ENCODE peak calls at places on chromosome 4, in six cellular contexts. Y is sigmoid colon, Z is cardiac fibroblast, N is upper lobe of left lung, D is HFF-Myc, V is uterus. C is an unnamed sample.

GRCh38 chr4:24471623-24472510 is 112.5 kb downstream of the DHX15 start:
- DNase-seq in Z (peak; percentile 7), D (no peak), V (peak; percentile 34), N (peak; percentile 85), Y (peak; percentile 71), C (peak; percentile 13)

GRCh38 chr4:145784036-145784435 is 104.1 kb downstream of the C4orf51 start:
- DNase-seq in D (no peak), N (no peak), Z (no peak), Y (no peak), V (no peak), C (no peak)

GRCh38 chr4:1399508-1400190 is 6.6 kb downstream of the NKX1-1 start:
- DNase-seq in V (peak; percentile 4), N (peak; percentile 25), D (no peak), Z (no peak), Y (peak; percentile 37), C (no peak)

GRCh38 chr4:158996669-158997074 is 106.2 kb upstream of the RAPGEF2 start:
- DNase-seq in N (no peak), V (no peak), Y (no peak), Z (peak; percentile 88), D (peak; percentile 91), C (no peak)

GRCh38 chr4:139744232-139744631 is 78.6 kb downstream of the MGST2 start:
- DNase-seq in Z (no peak), N (no peak), V (no peak), Y (no peak), D (no peak), C (no peak)

GRCh38 chr4:10721616-10722015 is 37.0 kb upstream of the CLNK start:
- DNase-seq in D (no peak), Y (no peak), Z (no peak), N (no peak), V (no peak), C (no peak)

GRCh38 chr4:6032249-6033244 is 14.3 kb upstream of the C4orf50 start:
- DNase-seq in D (no peak), Z (no peak), V (no peak), N (no peak), Y (no peak), C (no peak)

GRCh38 chr4:42404001-42404400 is 6.7 kb downstream of the SHISA3 start:
- DNase-seq in N (no peak), Z (no peak), V (no peak), Y (no peak), D (no peak), C (no peak)

DNA sequence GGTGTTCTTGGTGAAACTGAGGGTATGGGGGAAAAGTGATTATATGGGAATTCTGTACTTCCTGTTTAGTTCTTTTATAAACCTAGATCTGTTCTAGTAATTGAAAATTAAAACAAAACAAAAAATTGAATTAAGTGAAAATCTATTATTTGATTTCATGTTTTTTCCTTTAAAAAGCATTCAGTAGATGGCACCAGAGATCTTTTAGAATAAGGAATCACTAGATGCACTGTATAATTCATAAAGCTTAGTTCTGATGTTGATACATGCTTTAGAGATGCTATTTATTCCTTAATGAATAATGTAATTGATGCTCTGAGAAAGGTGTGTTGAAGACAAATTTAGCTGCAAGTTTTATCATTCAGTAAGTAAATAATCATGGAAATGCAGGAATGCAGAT is 87.3 kb downstream of the LCORL start:
- DNase-seq in V (no peak), Z (peak; percentile 15), Y (no peak), N (no peak), D (no peak), C (no peak)
- TF ChIP-seq CTCF in V (no peak), Z (peak; percentile 9), Y (no peak), N (no peak), D (no peak), C (no peak)

GRCh38 chr4:165378763-165379631 is at the start of gene CPE:
- DNase-seq in N (peak; percentile 92), D (no peak), Y (peak; percentile 82), V (peak; percentile 77), Z (peak; percentile 79), C (peak; percentile 75)
- TF ChIP-seq CTCF in N (peak; percentile 38), D (peak; percentile 18), Y (peak; percentile 44), V (peak; percentile 78), Z (peak; percentile 56), C (peak; percentile 15)

GRCh38 chr4:114980932-114981693 is 132.3 kb downstream of the NDST4 start:
- DNase-seq in N (no peak), Y (no peak), V (no peak), D (no peak), Z (no peak), C (no peak)
- TF ChIP-seq CTCF in N (no peak), Y (no peak), V (no peak), D (no peak), Z (no peak), C (no peak)

GRCh38 chr4:152578670-152579069 is 42.8 kb upstream of the FBXW7 start:
- DNase-seq in Y (no peak), N (no peak), V (no peak), D (no peak), Z (no peak), C (no peak)

GRCh38 chr4:152579916-152580315 is 44.0 kb upstream of the FBXW7 start:
- DNase-seq in V (no peak), N (no peak), D (no peak), Z (no peak), Y (no peak), C (no peak)

GRCh38 chr4:152585036-152585439 is 49.1 kb upstream of the FBXW7 start:
- DNase-seq in N (no peak), Y (no peak), D (no peak), Z (no peak), V (no peak), C (no peak)

GRCh38 chr4:152579107-152579764 is 43.3 kb upstream of the FBXW7 start:
- DNase-seq in V (no peak), N (no peak), Z (no peak), Y (no peak), D (no peak), C (no peak)

DNA sequence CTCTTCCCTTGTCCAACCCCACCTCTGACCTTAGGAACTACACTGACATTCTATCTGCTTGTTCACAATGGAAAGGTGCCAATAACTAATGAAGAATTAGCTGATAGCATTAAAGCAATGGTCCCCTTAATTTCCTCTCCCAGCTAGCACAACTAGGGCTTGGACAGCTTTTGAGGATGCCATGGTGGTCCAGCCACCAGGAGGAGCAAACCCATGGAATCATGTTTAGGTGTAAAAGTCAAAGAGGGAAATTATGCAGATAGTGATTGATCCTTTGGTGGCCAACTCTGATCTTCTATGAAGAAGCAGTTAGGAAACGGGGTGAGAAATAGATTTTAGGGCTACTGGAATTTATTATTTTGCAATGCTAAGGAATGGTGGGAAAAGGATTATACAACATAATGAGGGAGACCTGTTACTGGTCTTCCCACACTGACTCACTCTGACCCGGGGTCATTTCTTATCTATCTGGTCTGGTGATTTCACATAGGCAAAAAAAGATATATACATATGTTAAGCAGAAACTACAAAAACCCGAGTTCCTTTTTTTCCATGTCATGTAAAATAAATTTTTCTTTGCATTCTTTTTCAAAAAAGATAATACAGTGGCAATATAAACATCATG is 45.8 kb upstream of the FBXW7 start:
- DNase-seq in D (no peak), N (no peak), V (no peak), Y (no peak), Z (no peak), C (no peak)
- TF ChIP-seq CTCF in D (peak; percentile 23), N (no peak), V (no peak), Y (no peak), Z (no peak), C (no peak)

DNA sequence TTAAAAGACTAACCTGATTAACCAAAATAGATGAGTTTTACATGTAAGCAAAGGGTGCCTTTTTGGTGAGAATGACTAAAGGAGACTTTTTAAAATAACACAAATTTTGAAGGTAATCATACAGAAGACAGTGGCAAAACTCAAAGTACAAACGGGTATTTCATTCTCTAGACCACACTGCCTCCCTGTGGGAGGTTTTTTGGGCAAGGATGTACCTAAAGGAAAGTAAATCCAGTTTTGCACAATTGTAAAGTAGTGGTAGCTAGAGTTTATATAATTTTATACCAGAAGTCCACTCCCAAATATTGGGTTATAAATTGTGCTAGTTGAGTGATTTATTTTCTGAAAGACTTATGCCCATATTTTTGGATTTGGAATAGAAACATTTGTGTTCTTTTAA is 201.0 kb downstream of the PAPSS1 start:
- DNase-seq in V (no peak), Y (no peak), N (no peak), Z (peak; percentile 47), D (peak; percentile 19), C (no peak)
- TF ChIP-seq CTCF in V (peak; percentile 29), Y (peak; percentile 19), N (no peak), Z (peak; percentile 31), D (peak; percentile 59), C (no peak)

C was measured in heart right ventricle.